ENCODE peak calls at places on chromosomes 4 and X, in seven cellular contexts. G, W, T, U, N, J and V are unnamed samples.

GRCh38 chr4:35614120-35614519 is 630.2 kb downstream of the ARAP2 start:
- DNase-seq in G (no peak), N (no peak), J (no peak), T (no peak), W (no peak), U (no peak), V (no peak)

GRCh38 chr4:153634737-153635353 is 49.2 kb upstream of the TLR2 start:
- DNase-seq in G (peak; percentile 42), N (no peak), U (no peak), W (peak; percentile 51), T (no peak), J (no peak), V (no peak)

GRCh38 chr4:145069361-145069760 is 28.6 kb downstream of the ANAPC10 start:
- DNase-seq in U (no peak), N (no peak), W (peak; percentile 18), T (no peak), J (no peak), G (peak; percentile 66), V (no peak)

GRCh38 chrX:49673394-49673793 is 22.4 kb downstream of the PAGE1 start:
- DNase-seq in U (no peak), J (no peak), N (no peak), W (no peak), T (no peak), G (no peak), V (no peak)

GRCh38 chr4:2395584-2395983 is 22.9 kb downstream of the ZFYVE28 start:
- DNase-seq in N (no peak), G (no peak), J (no peak), W (no peak), U (no peak), T (no peak), V (no peak)

GRCh38 chr4:2472187-2472586 is 3.3 kb downstream of the RNF4 start:
- DNase-seq in W (no peak), N (peak; percentile 36), J (no peak), T (no peak), U (no peak), G (peak; percentile 50), V (no peak)

GRCh38 chrX:119218198-119218597 is 17.9 kb upstream of the PGRMC1 start:
- DNase-seq in T (no peak), W (peak; percentile 22), U (no peak), N (no peak), G (peak; percentile 9), J (no peak), V (no peak)

GRCh38 chr4:154231796-154232478 is 259.7 kb downstream of the DCHS2 start:
- DNase-seq in U (no peak), W (no peak), J (no peak), G (no peak), T (no peak), N (no peak), V (no peak)

GRCh38 chr4:56655627-56656345 is 25.3 kb downstream of the HOPX start:
- DNase-seq in N (no peak), W (no peak), J (no peak), U (no peak), T (no peak), G (peak; percentile 29), V (no peak)

GRCh38 chr4:80434238-80434637 is 98.7 kb downstream of the CFAP299 start:
- DNase-seq in T (no peak), G (no peak), U (no peak), N (peak; percentile 58), J (peak; percentile 18), W (peak; percentile 5), V (no peak)

GRCh38 chr4:101102114-101102752 is 245.1 kb downstream of the PPP3CA start:
- DNase-seq in J (peak; percentile 9), T (peak; percentile 58), G (no peak), N (peak; percentile 19), U (no peak), W (peak; percentile 93), V (peak; percentile 69)

GRCh38 chr4:177185151-177185550 is 124.5 kb upstream of the NEIL3 start:
- DNase-seq in N (no peak), W (peak; percentile 12), T (no peak), J (no peak), G (peak; percentile 35), U (no peak), V (no peak)

GRCh38 chr4:77911091-77911490 is 48.5 kb downstream of the MRPL1 start:
- DNase-seq in U (no peak), W (no peak), G (no peak), T (no peak), N (no peak), J (no peak), V (no peak)

GRCh38 chr4:149959391-149959790 is 118.9 kb upstream of the DCLK2 start:
- DNase-seq in T (no peak), G (peak; percentile 4), N (no peak), U (no peak), W (no peak), J (no peak), V (no peak)

GRCh38 chrX:77776648-77777047 is 9.4 kb downstream of the ATRX start:
- DNase-seq in G (no peak), W (no peak), U (no peak), T (no peak), N (no peak), J (no peak), V (no peak)

GRCh38 chr4:75710246-75710645 is 14.1 kb upstream of the USO1 start:
- DNase-seq in W (no peak), U (no peak), J (no peak), T (no peak), N (no peak), G (no peak), V (no peak)

GRCh38 chr4:86921608-86922252 is 13.1 kb upstream of the AFF1 start:
- DNase-seq in N (no peak), U (no peak), W (peak; percentile 69), J (no peak), G (peak; percentile 84), T (no peak), V (no peak)

GRCh38 chrX:118552501-118552900 is 56.9 kb downstream of the DOCK11 start:
- DNase-seq in G (peak; percentile 86), T (no peak), J (peak; percentile 27), W (peak; percentile 55), U (no peak), N (no peak), V (peak; percentile 13)

GRCh38 chr4:67014592-67014991 is 530.7 kb downstream of the CENPC start:
- DNase-seq in G (no peak), J (no peak), U (no peak), T (no peak), N (no peak), W (no peak), V (peak; percentile 85)

GRCh38 chrX:148522006-148522405 is 21.6 kb downstream of the AFF2 start:
- DNase-seq in G (no peak), N (no peak), J (no peak), W (no peak), U (no peak), T (no peak), V (no peak)

GRCh38 chr4:3287271-3287971 is 5.4 kb upstream of the RGS12 start:
- DNase-seq in J (no peak), T (no peak), W (no peak), N (no peak), G (no peak), U (no peak), V (peak; percentile 9)

GRCh38 chr4:7897811-7898210 is 41.9 kb downstream of the AFAP1 start:
- DNase-seq in N (no peak), W (no peak), J (no peak), G (peak; percentile 39), T (no peak), U (no peak), V (no peak)

GRCh38 chrX:66163849-66164401 is at the start of gene HEPH:
- DNase-seq in N (no peak), J (no peak), W (peak; percentile 64), G (no peak), U (no peak), T (peak; percentile 19), V (peak; percentile 15)

GRCh38 chr4:10197952-10198351 is 81.4 kb upstream of the WDR1 start:
- DNase-seq in N (no peak), G (no peak), W (no peak), T (no peak), J (no peak), U (no peak), V (no peak)

GRCh38 chr4:141028024-141028529 is 105.2 kb downstream of the RNF150 start:
- DNase-seq in T (no peak), N (no peak), G (peak; percentile 36), W (peak; percentile 22), U (no peak), J (peak; percentile 33), V (no peak)

GRCh38 chr4:139301821-139302611 is at the start of gene NDUFC1:
- DNase-seq in G (peak; percentile 66), T (peak; percentile 55), U (peak; percentile 26), W (peak; percentile 50), J (no peak), N (no peak), V (peak; percentile 79)

GRCh38 chr4:31657859-31658258 is 937.7 kb downstream of the PCDH7 start:
- DNase-seq in J (peak; percentile 17), N (peak; percentile 17), T (no peak), W (peak; percentile 12), G (peak; percentile 82), U (no peak), V (no peak)

GRCh38 chrX:100407784-100408642 is 2.1 kb downstream of the PCDH19 start:
- DNase-seq in G (peak; percentile 2), T (no peak), W (no peak), N (no peak), U (no peak), J (no peak), V (peak; percentile 16)

GRCh38 chr4:88297131-88297530 is 12.8 kb upstream of the PPM1K start:
- DNase-seq in J (no peak), G (no peak), W (no peak), U (no peak), N (no peak), T (no peak), V (no peak)